ENCODE peak calls at places on chromosomes 2 and 18, in four cellular contexts. O is GM12891, U is K562, Z is GM12878. P is an unnamed sample.

GRCh38 chr2:101698419-101699190 is 1.1 kb downstream of the MAP4K4 start:
- DNase-seq in O (no peak), U (no peak), Z (no peak), P (no peak)

GRCh38 chr2:71064754-71065621 is 3.5 kb upstream of the NAGK start:
- DNase-seq in O (no peak), U (peak), Z (peak), P (peak)

GRCh38 chr2:224946911-224947310 is 95.4 kb downstream of the DOCK10 start:
- DNase-seq in O (no peak), U (no peak), Z (no peak), P (no peak)

GRCh38 chr2:696999-697627 is 19.9 kb upstream of the TMEM18 start:
- DNase-seq in O (no peak), U (no peak), Z (no peak), P (no peak)

GRCh38 chr2:219309278-219309677 is at the start of gene PTPRN:
- DNase-seq in O (no peak), U (no peak), Z (no peak), P (no peak)

GRCh38 chr2:39380525-39381150 is 56.4 kb downstream of the MAP4K3 start:
- DNase-seq in O (no peak), U (no peak), Z (no peak), P (no peak)

GRCh38 chr2:156918410-156918809 is 339.1 kb upstream of the GALNT5 start:
- DNase-seq in O (no peak), U (no peak), Z (no peak), P (no peak)

GRCh38 chr2:26076001-26076587 is 42.2 kb downstream of the RAB10 start:
- DNase-seq in O (no peak), U (no peak), Z (no peak), P (no peak)

GRCh38 chr2:199428291-199428690 is 29.4 kb downstream of the SATB2 start:
- DNase-seq in O (no peak), U (no peak), Z (no peak), P (no peak)

GRCh38 chr2:232537079-232537478 is 2.4 kb upstream of the CHRNG start:
- DNase-seq in O (no peak), U (peak), Z (no peak), P (no peak)

GRCh38 chr18:69002233-69002632 is 204.4 kb downstream of the CCDC102B start:
- DNase-seq in O (no peak), U (no peak), Z (no peak), P (no peak)

GRCh38 chr18:56148373-56148772 is 490.0 kb downstream of the TXNL1 start:
- DNase-seq in O (no peak), U (no peak), Z (no peak), P (no peak)

GRCh38 chr2:54503828-54504227 is 47.7 kb downstream of the SPTBN1 start:
- DNase-seq in O (no peak), U (no peak), Z (no peak), P (no peak)

GRCh38 chr2:217356795-217357194 is 496.9 kb upstream of the TNP1 start:
- DNase-seq in O (no peak), U (no peak), Z (no peak), P (no peak)

GRCh38 chr2:133045787-133046186 is 375.8 kb upstream of the LYPD1 start:
- DNase-seq in O (no peak), U (no peak), Z (no peak), P (no peak)

GRCh38 chr2:161085041-161085598 is 75.1 kb upstream of the TANK start:
- DNase-seq in O (no peak), U (no peak), Z (no peak), P (no peak)

GRCh38 chr2:100293341-100294161 is 28.8 kb downstream of the LONRF2 start:
- DNase-seq in O (no peak), U (no peak), Z (no peak), P (no peak)

GRCh38 chr2:142234701-142235100 is 103.9 kb upstream of the LRP1B start:
- DNase-seq in O (no peak), U (no peak), Z (no peak), P (no peak)

GRCh38 chr2:27323592-27324285 is 842 bp upstream of the MPV17 start:
- DNase-seq in O (no peak), U (no peak), Z (no peak), P (no peak)

DNA sequence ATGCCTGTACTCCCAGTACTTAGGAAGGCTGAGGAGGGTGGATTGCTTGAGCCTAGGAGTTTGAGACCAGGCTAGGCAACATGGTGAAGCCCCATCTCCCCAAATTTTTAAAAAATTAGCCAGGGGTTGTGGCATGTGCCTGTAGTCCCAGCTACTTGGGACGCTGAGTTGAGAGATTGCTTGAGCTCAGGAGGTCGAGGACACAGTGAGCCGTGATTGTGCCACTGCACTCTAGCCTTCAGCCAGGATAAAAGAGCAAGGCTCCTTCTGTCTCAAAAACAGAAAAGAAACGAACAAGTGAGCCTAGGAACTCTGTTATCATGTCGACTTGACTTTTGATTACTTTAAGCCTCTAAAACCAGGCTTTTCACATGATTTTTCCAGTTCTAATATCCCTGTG is 13.7 kb downstream of the NPC1 start:
- DNase-seq in O (no peak), U (no peak), Z (no peak), P (no peak)
- TF ChIP-seq SPI1 in O (no peak), U (no peak), Z (no peak), P (no peak)

GRCh38 chr18:62106271-62106670 is 80.6 kb downstream of the PIGN start:
- DNase-seq in O (no peak), U (no peak), Z (no peak), P (no peak)

GRCh38 chr18:62107881-62108280 is 79.0 kb downstream of the PIGN start:
- DNase-seq in O (no peak), U (no peak), Z (no peak), P (no peak)

GRCh38 chr18:62101236-62101635 is 85.6 kb downstream of the PIGN start:
- DNase-seq in O (no peak), U (no peak), Z (no peak), P (no peak)

GRCh38 chr18:62102221-62102620 is 84.6 kb downstream of the PIGN start:
- DNase-seq in O (no peak), U (no peak), Z (no peak), P (no peak)

GRCh38 chr18:62105373-62105772 is 81.5 kb downstream of the PIGN start:
- DNase-seq in O (no peak), U (no peak), Z (no peak), P (no peak)
- TF ChIP-seq SPI1 in O (no peak), U (no peak), Z (no peak), P (no peak)

DNA sequence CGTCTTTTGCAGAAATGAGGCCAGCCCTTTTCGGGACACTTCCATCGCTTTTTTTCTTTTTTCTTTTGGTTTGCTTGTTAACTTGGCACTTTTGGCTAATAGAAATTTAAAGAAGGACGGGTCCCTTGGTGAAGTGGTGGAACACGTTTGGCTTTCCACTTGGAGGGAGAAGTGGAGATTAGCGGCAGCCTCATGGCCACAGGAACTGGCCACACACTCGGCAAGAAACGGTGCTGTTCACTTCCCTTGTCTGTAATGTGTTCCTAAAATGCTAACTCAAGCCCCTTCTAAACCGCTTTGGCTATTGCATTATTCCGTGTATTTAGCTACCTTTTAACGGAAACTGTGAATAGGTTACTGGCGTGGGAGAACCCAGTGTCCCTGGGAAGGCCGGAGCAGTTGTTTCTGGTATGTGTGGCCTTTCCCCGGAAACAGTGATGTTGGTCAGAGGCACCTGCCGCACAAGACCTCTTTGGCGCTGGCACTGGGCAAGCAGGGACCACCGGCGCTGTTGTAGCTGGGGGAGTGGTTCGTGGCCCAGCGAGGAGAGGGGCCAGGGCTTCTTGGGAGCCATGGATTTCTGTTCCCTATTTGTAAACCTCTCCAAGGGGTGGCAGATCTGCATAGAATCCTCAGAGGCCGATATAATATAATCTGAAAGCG is 981 bp downstream of the RAMP1 start:
- DNase-seq in O (no peak), U (no peak), Z (no peak), P (no peak)
- TF ChIP-seq SPI1 in O (no peak), U (no peak), Z (no peak), P (no peak)

DNA sequence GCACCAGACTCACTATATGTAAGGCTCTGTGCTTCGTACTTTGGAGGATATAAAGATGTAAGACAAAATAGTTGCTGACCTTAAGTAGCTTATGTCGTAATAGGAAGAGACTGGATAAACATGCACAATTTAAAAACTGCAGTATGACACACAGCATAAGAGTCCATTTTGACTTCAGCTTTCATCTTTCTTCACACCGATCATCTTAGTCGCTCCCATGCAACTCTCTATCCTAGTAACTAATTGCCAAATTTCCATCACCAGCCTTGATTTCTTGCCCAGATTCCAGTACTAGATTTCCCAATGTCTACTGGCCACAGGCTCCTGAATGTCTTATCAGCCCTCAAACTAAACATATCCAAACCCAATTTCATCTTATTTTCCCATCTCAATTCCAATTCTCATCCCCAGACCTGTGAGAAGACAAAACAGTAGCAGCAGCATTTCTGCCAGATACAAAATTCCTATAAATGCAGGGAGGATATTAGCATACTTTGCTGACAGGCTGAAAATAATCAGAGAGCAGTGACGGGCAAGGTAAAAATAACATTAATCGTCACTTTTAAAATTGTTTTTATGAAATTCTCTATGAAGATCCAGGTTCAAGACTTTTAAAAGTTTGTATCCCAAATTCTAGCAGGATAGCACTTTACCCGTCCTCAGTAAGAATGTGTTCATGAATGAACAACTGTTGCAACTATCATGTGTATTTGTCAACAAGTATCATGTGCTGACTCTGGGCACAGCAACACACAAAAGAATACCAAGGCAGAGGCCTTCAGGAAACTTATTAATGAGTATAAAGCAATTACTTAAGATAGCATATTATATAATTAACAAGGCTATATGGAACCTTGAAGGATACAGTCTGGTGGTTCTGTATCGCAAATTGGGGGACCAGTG is 42.2 kb downstream of the KIDINS220 start:
- DNase-seq in O (no peak), U (no peak), Z (no peak), P (no peak)
- TF ChIP-seq SPI1 in O (no peak), U (no peak), Z (no peak), P (no peak)

GRCh38 chr2:88624477-88624876 is 2.8 kb downstream of the EIF2AK3 start:
- DNase-seq in O (no peak), U (no peak), Z (no peak), P (no peak)
- TF ChIP-seq SPI1 in O (no peak), U (no peak), Z (no peak), P (no peak)

DNA sequence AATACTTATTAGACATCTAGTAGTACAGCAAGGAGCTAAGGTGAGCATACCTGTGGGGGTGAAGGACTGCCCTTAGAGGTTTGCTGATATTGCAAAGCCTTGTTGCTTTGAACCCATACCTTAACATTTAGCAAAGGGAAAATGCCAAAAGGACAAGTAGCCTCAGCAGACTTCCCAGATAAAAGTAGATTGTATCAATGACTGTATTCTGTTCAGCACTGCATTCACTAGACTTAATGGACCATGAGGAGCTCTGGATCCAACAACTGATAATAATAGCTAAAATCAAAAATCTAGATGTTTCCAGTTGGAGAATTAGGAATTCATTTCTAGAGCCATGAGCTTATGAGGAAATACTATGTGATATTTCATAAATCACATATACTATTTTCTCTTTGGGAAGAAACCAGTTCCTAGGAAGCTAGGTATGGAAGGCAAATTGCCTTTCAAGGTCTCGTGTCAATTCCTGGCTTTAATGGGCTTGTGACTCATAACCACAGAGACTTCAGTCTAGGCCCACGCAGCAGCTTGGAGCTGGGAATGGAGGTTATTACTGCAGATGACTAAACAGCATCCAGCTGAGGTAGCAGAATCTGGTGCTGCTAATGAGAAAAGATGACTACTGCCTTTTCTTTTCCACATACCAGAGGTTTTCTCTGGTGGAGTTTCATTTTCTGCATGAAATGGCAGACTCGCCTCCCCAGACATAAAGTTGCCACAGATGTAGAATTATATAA is 191.2 kb upstream of the NABP1 start:
- DNase-seq in O (no peak), U (no peak), Z (no peak), P (no peak)
- TF ChIP-seq SPI1 in O (no peak), U (no peak), Z (no peak), P (no peak)

GRCh38 chr2:46703588-46703987 is 212.0 kb downstream of the MCFD2 start:
- DNase-seq in O (no peak), U (no peak), Z (peak), P (no peak)
- TF ChIP-seq SPI1 in O (no peak), U (no peak), Z (no peak), P (no peak)

P was measured in HL-60.